ENCODE peak calls at places on chromosomes 6 and 20, in four cellular contexts. O, A, G and J are unnamed samples.

GRCh38 chr20:5888051-5888450 is 62.3 kb downstream of the TRMT6 start:
- DNase-seq in O (no peak), A (no peak), G (peak), J (no peak)

GRCh38 chr6:135299256-135299655 is 118.1 kb downstream of the MYB start:
- DNase-seq in O (no peak), A (peak), G (peak), J (no peak)

GRCh38 chr6:71404145-71404966 is 115.7 kb downstream of the OGFRL1 start:
- DNase-seq in O (no peak), A (peak), G (peak), J (no peak)

GRCh38 chr6:140537834-140538680 is 1163.6 kb upstream of the CITED2 start:
- DNase-seq in O (no peak), A (peak), G (peak), J (no peak)

GRCh38 chr6:166004491-166005275 is 163.0 kb downstream of the TBXT start:
- DNase-seq in O (peak), A (no peak), G (peak), J (no peak)

GRCh38 chr20:57651977-57652864 is 32.0 kb upstream of the ZBP1 start:
- DNase-seq in O (peak), A (no peak), G (no peak), J (peak)

GRCh38 chr6:37324131-37325033 is 29.4 kb upstream of the RNF8 start:
- DNase-seq in O (no peak), A (peak), G (peak), J (no peak)

GRCh38 chr20:62971211-62971949 is 18.9 kb downstream of the SLC17A9 start:
- DNase-seq in O (no peak), A (no peak), G (no peak), J (no peak)

GRCh38 chr20:57032847-57033246 is 233.6 kb downstream of the BMP7 start:
- DNase-seq in O (no peak), A (no peak), G (no peak), J (no peak)

GRCh38 chr6:3918474-3918873 is 69.3 kb downstream of the FAM50B start:
- DNase-seq in O (no peak), A (no peak), G (no peak), J (no peak)

GRCh38 chr20:24798930-24799705 is 150.0 kb upstream of the CST7 start:
- DNase-seq in O (no peak), A (no peak), G (peak), J (peak)

GRCh38 chr20:20498081-20498861 is 130.4 kb downstream of the INSM1 start:
- DNase-seq in O (no peak), A (peak), G (peak), J (no peak)

GRCh38 chr6:38489951-38490350 is 149.8 kb downstream of the BTBD9 start:
- DNase-seq in O (no peak), A (peak), G (peak), J (no peak)

GRCh38 chr6:149963212-149963461 is 606 bp upstream of the ULBP1 start:
- DNase-seq in O (peak), A (peak), G (peak), J (no peak)

GRCh38 chr20:56861590-56861989 is 232.5 kb downstream of the TFAP2C start:
- DNase-seq in O (no peak), A (no peak), G (no peak), J (no peak)

GRCh38 chr20:61844621-61845020 is 221.1 kb downstream of the TAF4 start:
- DNase-seq in O (no peak), A (no peak), G (no peak), J (peak)

GRCh38 chr20:32516985-32517873 is 67.9 kb downstream of the NOL4L start:
- DNase-seq in O (no peak), A (peak), G (no peak), J (no peak)

GRCh38 chr6:160974304-160974771 is 17.2 kb upstream of the MAP3K4 start:
- DNase-seq in O (no peak), A (peak), G (peak), J (no peak)

GRCh38 chr20:38252292-38253288 is 7.9 kb downstream of the KIAA1755 start:
- DNase-seq in O (no peak), A (peak), G (peak), J (no peak)

GRCh38 chr6:32082951-32083350 is 26.2 kb downstream of the TNXB start:
- DNase-seq in O (peak), A (no peak), G (peak), J (peak)

GRCh38 chr6:169981568-169981967 is 230.1 kb downstream of the ERMARD start:
- DNase-seq in O (no peak), A (no peak), G (no peak), J (peak)

GRCh38 chr6:150539568-150539967 is 60.1 kb upstream of the PLEKHG1 start:
- DNase-seq in O (no peak), A (no peak), G (no peak), J (no peak)

GRCh38 chr6:27303613-27304272 is 8.3 kb downstream of the POM121L2 start:
- DNase-seq in O (no peak), A (no peak), G (no peak), J (no peak)

GRCh38 chr6:115444079-115444478 is 616.6 kb downstream of the FRK start:
- DNase-seq in O (no peak), A (no peak), G (no peak), J (no peak)

GRCh38 chr6:19860235-19860877 is 23.2 kb downstream of the ID4 start:
- DNase-seq in O (no peak), A (no peak), G (no peak), J (no peak)

GRCh38 chr6:32982702-32983492 is 14.5 kb downstream of the BRD2 start:
- DNase-seq in O (no peak), A (no peak), G (no peak), J (no peak)

GRCh38 chr6:169866140-169866534 is 114.7 kb downstream of the ERMARD start:
- DNase-seq in O (peak), A (no peak), G (no peak), J (peak)

GRCh38 chr20:4152696-4153235 is 137.4 kb upstream of the RNF24 start:
- DNase-seq in O (no peak), A (peak), G (no peak), J (no peak)

GRCh38 chr6:156068870-156069269 is 613.2 kb upstream of the NOX3 start:
- DNase-seq in O (no peak), A (no peak), G (no peak), J (no peak)

DNA sequence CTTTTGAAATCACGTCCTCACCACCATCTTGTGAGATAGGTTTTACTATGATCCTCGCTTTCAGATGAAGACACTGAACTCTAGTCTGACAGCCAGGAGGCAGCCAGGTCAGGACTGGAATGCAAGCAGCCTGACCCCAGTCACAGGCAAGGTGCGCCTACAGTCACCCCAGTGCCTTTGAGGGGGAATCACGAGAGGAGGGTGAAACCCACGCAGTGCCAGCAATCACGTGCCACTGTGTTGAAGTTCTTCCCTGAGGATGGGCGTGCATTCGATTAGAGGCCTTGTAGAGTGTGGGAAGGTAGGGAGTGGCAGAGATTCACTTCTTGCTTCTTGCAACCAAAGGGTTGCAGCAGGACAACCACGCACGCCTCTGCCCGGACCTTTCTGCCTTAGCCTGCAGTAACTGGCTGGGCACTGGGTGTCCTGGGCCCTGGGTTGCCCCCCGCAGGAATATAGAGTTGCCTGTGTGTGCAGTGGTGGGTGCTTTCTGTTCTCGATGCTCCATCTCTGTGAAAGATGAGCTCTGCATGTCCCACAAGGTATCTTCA is 33.7 kb upstream of the IRF4 start:
- DNase-seq in O (no peak), A (no peak), G (no peak), J (peak)
- TF ChIP-seq CTCF in O (no peak), A (no peak), G (no peak), J (no peak)

GRCh38 chr20:54115172-54115854 is 44.9 kb upstream of the BCAS1 start:
- DNase-seq in O (peak), A (peak), G (no peak), J (no peak)
- H3K27ac ChIP-seq in O (peak), A (peak), G (no peak), J (no peak)

GRCh38 chr6:75205776-75206334 is at the start of gene COL12A1:
- DNase-seq in O (peak), A (peak), G (peak), J (peak)
- TF ChIP-seq CTCF in O (no peak), A (no peak), G (no peak), J (no peak)

GRCh38 chr6:45436544-45437440 is 59.1 kb upstream of the SUPT3H start:
- DNase-seq in O (no peak), A (peak), G (peak), J (no peak)
- H3K27ac ChIP-seq in O (peak), A (no peak), G (peak), J (peak)